ENCODE peak calls at places on chromosomes 2 and 18, in four cellular contexts. One of them, this sample, is unnamed.

GRCh38 chr2:20590704-20591515 is 60.0 kb downstream of the HS1BP3 start:
- DNase-seq in HCT116: no peak
- DNase-seq in HepG2: no peak
- DNase-seq in GM12878: no peak
- DNase-seq in this sample: peak; percentile 57

GRCh38 chr2:12465631-12466135 is 251.1 kb upstream of the TRIB2 start:
- DNase-seq in GM12878: no peak
- DNase-seq in HepG2: no peak
- DNase-seq in HCT116: no peak
- DNase-seq in this sample: no peak

GRCh38 chr2:1318366-1319009 is 94.8 kb upstream of the TPO start:
- DNase-seq in HCT116: no peak
- DNase-seq in GM12878: no peak
- DNase-seq in HepG2: no peak
- DNase-seq in this sample: no peak

GRCh38 chr2:33366473-33366872 is 110.0 kb upstream of the RASGRP3 start:
- DNase-seq in HCT116: no peak
- DNase-seq in HepG2: no peak
- DNase-seq in GM12878: no peak
- DNase-seq in this sample: no peak

GRCh38 chr2:98448441-98449145 is 3.9 kb downstream of the INPP4A start:
- DNase-seq in GM12878: no peak
- DNase-seq in HCT116: no peak
- DNase-seq in HepG2: no peak
- DNase-seq in this sample: no peak

GRCh38 chr2:181682026-181682789 is 1.9 kb upstream of the NEUROD1 start:
- DNase-seq in HCT116: no peak
- DNase-seq in GM12878: no peak
- DNase-seq in HepG2: no peak
- DNase-seq in this sample: no peak

GRCh38 chr2:8525582-8526402 is 156.1 kb upstream of the ID2 start:
- DNase-seq in HCT116: no peak
- DNase-seq in GM12878: peak; percentile 90
- DNase-seq in HepG2: peak; percentile 92
- DNase-seq in this sample: peak; percentile 79

GRCh38 chr2:181356526-181356925 is 100.7 kb upstream of the ITGA4 start:
- DNase-seq in HCT116: no peak
- DNase-seq in GM12878: no peak
- DNase-seq in HepG2: no peak
- DNase-seq in this sample: no peak

GRCh38 chr2:141611143-141611571 is 519.7 kb downstream of the LRP1B start:
- DNase-seq in HCT116: no peak
- DNase-seq in GM12878: no peak
- DNase-seq in HepG2: no peak
- DNase-seq in this sample: no peak

GRCh38 chr2:210559167-210559566 is 2.8 kb downstream of the CPS1 start:
- DNase-seq in GM12878: no peak
- DNase-seq in HepG2: no peak
- DNase-seq in HCT116: no peak
- DNase-seq in this sample: no peak

GRCh38 chr2:231187736-231188505 is 10.5 kb upstream of the ARMC9 start:
- DNase-seq in HepG2: peak; percentile 89
- DNase-seq in HCT116: no peak
- DNase-seq in GM12878: no peak
- DNase-seq in this sample: peak; percentile 83

GRCh38 chr2:101967826-101968498 is 23.8 kb upstream of the IL1R2 start:
- DNase-seq in HepG2: no peak
- DNase-seq in HCT116: no peak
- DNase-seq in GM12878: no peak
- DNase-seq in this sample: no peak

GRCh38 chr2:235026137-235026536 is 74.3 kb downstream of the SH3BP4 start:
- DNase-seq in GM12878: no peak
- DNase-seq in HepG2: peak; percentile 47
- DNase-seq in HCT116: peak; percentile 71
- DNase-seq in this sample: no peak

GRCh38 chr2:19790291-19790690 is 111.5 kb downstream of the TTC32 start:
- DNase-seq in HepG2: no peak
- DNase-seq in GM12878: no peak
- DNase-seq in HCT116: no peak
- DNase-seq in this sample: no peak

GRCh38 chr2:171522057-171522803 is at the start of gene CYBRD1:
- DNase-seq in HCT116: no peak
- DNase-seq in GM12878: no peak
- DNase-seq in HepG2: no peak
- DNase-seq in this sample: peak; percentile 78

DNA sequence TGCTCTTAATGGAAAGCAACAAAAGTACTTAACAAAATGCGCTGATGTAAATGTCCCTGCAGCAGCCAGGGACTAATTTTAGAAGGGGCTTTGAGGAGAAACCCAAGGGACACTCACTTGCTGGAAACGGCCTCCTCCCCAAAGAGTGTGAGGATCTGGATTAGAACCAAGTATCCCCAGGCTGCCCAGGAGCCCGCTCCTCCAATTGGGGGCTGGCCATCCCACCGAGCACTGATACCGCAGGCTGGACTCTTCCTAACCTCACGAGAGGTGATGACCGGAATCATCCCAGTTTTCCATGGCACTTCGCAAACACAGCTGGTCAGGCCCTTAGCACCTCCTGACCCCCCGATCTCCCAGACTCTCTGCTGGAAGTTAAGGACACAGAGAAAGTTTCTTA is 87.6 kb downstream of the HDAC4 start:
- DNase-seq in HCT116: no peak
- DNase-seq in HepG2: no peak
- DNase-seq in GM12878: no peak
- DNase-seq in this sample: no peak
- TF ChIP-seq ZBTB33 in HCT116: no peak
- TF ChIP-seq ZBTB33 in HepG2: no peak
- TF ChIP-seq ZBTB33 in GM12878: no peak
- TF ChIP-seq ZBTB33 in this sample: no peak

DNA sequence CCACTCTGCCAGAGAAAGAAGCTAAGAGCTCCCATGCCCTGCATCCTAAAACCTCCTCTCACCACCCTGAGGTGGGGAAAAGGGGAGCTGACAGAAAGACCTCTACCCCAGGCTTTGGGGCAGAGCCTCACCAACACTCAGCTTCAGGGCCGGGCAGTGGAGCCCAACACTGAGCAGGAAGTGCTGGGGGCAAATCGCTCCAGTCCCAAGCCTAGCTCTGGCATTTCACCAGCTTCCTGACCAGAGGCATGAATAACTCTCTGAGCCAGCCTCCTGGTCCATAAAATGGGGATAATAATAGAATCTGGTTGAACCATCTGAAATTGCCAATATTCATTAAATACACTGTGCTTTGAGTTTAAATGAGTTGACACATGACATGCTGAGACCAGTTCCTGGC is 153.6 kb downstream of the TNS1 start:
- DNase-seq in GM12878: no peak
- DNase-seq in HepG2: no peak
- DNase-seq in HCT116: no peak
- DNase-seq in this sample: no peak
- TF ChIP-seq CTCF in GM12878: no peak
- TF ChIP-seq CTCF in HepG2: no peak
- TF ChIP-seq CTCF in HCT116: no peak
- TF ChIP-seq CTCF in this sample: no peak

GRCh38 chr18:10526211-10526949 is 553 bp downstream of the NAPG start:
- DNase-seq in GM12878: no peak
- DNase-seq in HCT116: no peak
- DNase-seq in HepG2: peak; percentile 31
- DNase-seq in this sample: peak; percentile 87

GRCh38 chr18:10525563-10526210 is at the start of gene NAPG:
- DNase-seq in HCT116: peak; percentile 83
- DNase-seq in HepG2: peak; percentile 81
- DNase-seq in GM12878: peak; percentile 82
- DNase-seq in this sample: peak; percentile 97

GRCh38 chr18:10522574-10522973 is 3.3 kb upstream of the NAPG start:
- DNase-seq in HepG2: no peak
- DNase-seq in GM12878: no peak
- DNase-seq in HCT116: no peak
- DNase-seq in this sample: no peak

GRCh38 chr18:10523544-10523943 is 2.3 kb upstream of the NAPG start:
- DNase-seq in HepG2: no peak
- DNase-seq in HCT116: no peak
- DNase-seq in GM12878: no peak
- DNase-seq in this sample: no peak

DNA sequence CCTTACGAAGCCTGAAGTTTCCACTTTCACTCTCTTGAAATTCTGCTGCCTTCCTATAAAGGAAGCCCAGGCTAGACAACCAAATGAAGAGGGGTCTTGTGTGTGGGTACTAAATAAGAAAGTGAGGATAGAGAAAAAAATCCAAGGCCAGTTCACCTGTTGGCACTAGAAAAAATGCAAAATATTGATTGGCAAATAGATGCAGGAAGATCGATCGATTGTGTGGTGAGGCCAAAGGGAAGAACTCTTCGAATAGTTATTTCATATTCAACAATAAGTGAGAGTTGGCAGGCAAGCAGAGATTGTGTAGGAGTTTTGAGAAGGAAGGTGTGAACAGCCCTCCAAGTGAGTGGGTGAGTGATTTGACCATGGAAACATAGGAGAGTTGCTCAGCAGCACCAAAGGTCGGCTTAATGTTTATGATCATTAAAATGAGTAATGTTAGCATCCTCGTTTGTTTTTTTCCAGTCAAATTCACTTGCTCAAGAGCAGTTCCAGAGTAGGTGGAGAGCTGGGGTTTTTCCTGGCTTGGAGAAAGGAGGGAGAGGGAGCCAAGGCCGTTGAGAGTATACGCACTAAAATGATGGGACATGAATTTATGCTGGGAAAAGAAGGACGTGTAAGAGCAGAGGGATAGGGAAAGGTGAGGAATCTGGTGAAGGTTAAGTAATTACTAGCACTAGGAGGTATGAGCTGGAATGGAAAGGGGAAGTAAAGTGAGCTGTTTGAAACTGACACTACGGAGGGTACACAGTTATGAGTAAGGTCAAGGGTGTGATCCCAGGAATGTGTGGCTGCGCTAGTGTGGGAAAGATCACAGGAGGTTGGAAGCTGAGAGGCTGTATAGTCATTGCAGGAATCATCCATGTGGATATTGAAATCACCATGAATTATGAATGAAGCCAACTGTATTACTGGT is 1.1 kb upstream of the NAPG start:
- DNase-seq in GM12878: no peak
- DNase-seq in HCT116: no peak
- DNase-seq in HepG2: peak; percentile 75
- DNase-seq in this sample: no peak
- TF ChIP-seq ZBTB33 in GM12878: no peak
- TF ChIP-seq ZBTB33 in HCT116: no peak
- TF ChIP-seq ZBTB33 in HepG2: no peak
- TF ChIP-seq ZBTB33 in this sample: no peak

GRCh38 chr2:187658952-187659525 is 104.8 kb upstream of the TFPI start:
- DNase-seq in HepG2: peak; percentile 24
- DNase-seq in HCT116: peak; percentile 21
- DNase-seq in GM12878: no peak
- DNase-seq in this sample: peak; percentile 11
- TF ChIP-seq CTCF in HepG2: peak; percentile 30
- TF ChIP-seq CTCF in HCT116: peak; percentile 57
- TF ChIP-seq CTCF in GM12878: peak; percentile 17
- TF ChIP-seq CTCF in this sample: peak; percentile 43

GRCh38 chr2:191530618-191531017 is 147.3 kb upstream of the NABP1 start:
- DNase-seq in HCT116: no peak
- DNase-seq in HepG2: no peak
- DNase-seq in GM12878: no peak
- DNase-seq in this sample: no peak

GRCh38 chr2:191539068-191539467 is 138.9 kb upstream of the NABP1 start:
- DNase-seq in HCT116: peak; percentile 18
- DNase-seq in GM12878: no peak
- DNase-seq in HepG2: no peak
- DNase-seq in this sample: peak; percentile 39

GRCh38 chr2:191538334-191538910 is 139.5 kb upstream of the NABP1 start:
- DNase-seq in HepG2: no peak
- DNase-seq in HCT116: no peak
- DNase-seq in GM12878: no peak
- DNase-seq in this sample: peak; percentile 72

DNA sequence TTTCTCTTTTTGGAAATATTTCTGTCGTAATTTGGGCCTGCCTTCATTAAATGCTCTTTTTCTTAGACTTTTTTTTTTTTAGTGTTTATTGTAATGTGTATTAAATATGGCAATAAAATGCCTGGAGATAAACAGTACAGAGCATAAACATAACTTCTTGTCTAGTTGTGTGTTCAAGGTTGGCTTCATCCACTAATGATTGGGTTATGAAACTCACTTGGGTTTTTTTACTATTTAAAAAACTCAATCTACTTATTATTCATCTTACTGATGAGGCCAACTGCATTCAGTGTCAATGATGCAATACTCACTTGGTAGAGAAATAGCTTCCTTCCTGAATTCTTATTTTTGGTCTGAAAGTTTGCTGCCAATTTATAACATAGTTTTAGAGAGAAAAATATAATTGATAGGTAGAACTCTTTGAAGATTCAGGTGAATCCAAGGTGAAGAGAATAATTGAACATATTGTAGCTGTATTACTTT is 144.2 kb upstream of the NABP1 start:
- DNase-seq in HepG2: no peak
- DNase-seq in GM12878: no peak
- DNase-seq in HCT116: no peak
- DNase-seq in this sample: no peak
- TF ChIP-seq ZBTB33 in HepG2: no peak
- TF ChIP-seq ZBTB33 in GM12878: no peak
- TF ChIP-seq ZBTB33 in HCT116: no peak
- TF ChIP-seq ZBTB33 in this sample: no peak

DNA sequence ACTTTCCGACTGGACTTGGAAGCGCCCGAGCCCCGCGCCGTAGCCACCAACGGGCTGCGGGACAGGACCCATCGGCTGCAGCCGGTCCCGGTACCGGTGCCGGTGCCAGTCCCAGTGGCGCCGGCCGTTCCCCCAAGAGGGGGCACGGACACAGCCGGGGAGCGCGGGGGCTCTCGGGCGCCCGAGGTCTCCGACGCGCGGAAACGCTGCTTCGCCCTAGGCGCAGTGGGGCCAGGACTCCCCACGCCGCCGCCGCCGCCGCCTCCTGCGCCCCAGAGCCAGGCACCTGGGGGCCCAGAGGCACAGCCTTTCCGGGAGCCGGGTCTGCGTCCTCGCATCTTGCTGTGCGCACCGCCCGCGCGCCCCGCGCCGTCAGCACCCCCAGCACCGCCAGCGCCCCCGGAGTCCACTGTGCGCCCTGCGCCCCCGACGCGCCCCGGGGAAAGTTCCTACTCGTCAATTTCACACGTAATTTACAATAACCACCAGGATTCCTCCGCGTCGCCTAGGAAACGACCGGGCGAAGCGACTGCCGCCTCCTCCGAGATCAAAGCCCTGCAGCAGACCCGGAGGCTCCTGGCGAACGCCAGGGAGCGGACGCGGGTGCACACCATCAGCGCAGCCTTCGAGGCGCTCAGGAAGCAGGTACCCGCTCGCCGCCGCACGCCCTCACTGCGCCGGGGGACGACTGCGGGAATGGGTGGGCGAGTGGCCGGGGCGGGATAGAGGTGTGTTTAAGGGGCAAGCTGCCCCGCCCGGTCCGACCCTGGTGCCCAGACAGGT is 713 bp downstream of the ATOH8 start:
- DNase-seq in HepG2: peak; percentile 77
- DNase-seq in HCT116: no peak
- DNase-seq in GM12878: no peak
- DNase-seq in this sample: peak; percentile 77
- TF ChIP-seq CTCF in HepG2: no peak
- TF ChIP-seq CTCF in HCT116: peak; percentile 23
- TF ChIP-seq CTCF in GM12878: no peak
- TF ChIP-seq CTCF in this sample: peak; percentile 26

This sample was measured in SK-N-SH.